ENCODE peak calls at places on chromosomes 11 and 22, in seven cellular contexts. One of them, this sample, is unnamed.

GRCh38 chr22:29443452-29443851 is 5.1 kb downstream of the RFPL1 start:
- DNase-seq in neuronal stem cell: no peak
- DNase-seq in fibroblast of mammary gland: no peak
- DNase-seq in endothelial cell: no peak
- DNase-seq in NCI-H1436: no peak
- DNase-seq in AG09319: no peak
- DNase-seq in occipital lobe: no peak
- DNase-seq in this sample: no peak

GRCh38 chr22:18060646-18061620 is 16.9 kb upstream of the PEX26 start:
- DNase-seq in NCI-H1436: no peak
- DNase-seq in neuronal stem cell: no peak
- DNase-seq in occipital lobe: no peak
- DNase-seq in AG09319: no peak
- DNase-seq in fibroblast of mammary gland: peak; percentile 62
- DNase-seq in endothelial cell: no peak
- DNase-seq in this sample: peak; percentile 65

GRCh38 chr11:111612211-111612610 is 10.0 kb downstream of the SIK2 start:
- DNase-seq in endothelial cell: no peak
- DNase-seq in fibroblast of mammary gland: no peak
- DNase-seq in neuronal stem cell: no peak
- DNase-seq in AG09319: no peak
- DNase-seq in occipital lobe: no peak
- DNase-seq in NCI-H1436: no peak
- DNase-seq in this sample: peak; percentile 52

GRCh38 chr11:68652683-68653156 is 31.6 kb upstream of the GAL start:
- DNase-seq in neuronal stem cell: no peak
- DNase-seq in occipital lobe: no peak
- DNase-seq in NCI-H1436: no peak
- DNase-seq in fibroblast of mammary gland: no peak
- DNase-seq in AG09319: no peak
- DNase-seq in endothelial cell: no peak
- DNase-seq in this sample: no peak

GRCh38 chr11:45028921-45029680 is 78.4 kb upstream of the TP53I11 start:
- DNase-seq in neuronal stem cell: no peak
- DNase-seq in AG09319: no peak
- DNase-seq in NCI-H1436: peak; percentile 93
- DNase-seq in occipital lobe: no peak
- DNase-seq in fibroblast of mammary gland: no peak
- DNase-seq in endothelial cell: no peak
- DNase-seq in this sample: no peak

GRCh38 chr11:83836883-83837654 is 550.9 kb upstream of the CCDC90B start:
- DNase-seq in AG09319: no peak
- DNase-seq in occipital lobe: peak; percentile 36
- DNase-seq in neuronal stem cell: peak; percentile 51
- DNase-seq in NCI-H1436: peak; percentile 64
- DNase-seq in fibroblast of mammary gland: peak; percentile 54
- DNase-seq in endothelial cell: peak; percentile 47
- DNase-seq in this sample: peak; percentile 10

GRCh38 chr11:128726464-128727139 is 32.7 kb downstream of the FLI1 start:
- DNase-seq in fibroblast of mammary gland: no peak
- DNase-seq in neuronal stem cell: no peak
- DNase-seq in occipital lobe: no peak
- DNase-seq in NCI-H1436: no peak
- DNase-seq in endothelial cell: no peak
- DNase-seq in AG09319: no peak
- DNase-seq in this sample: no peak

GRCh38 chr11:81888391-81888790 is 845.3 kb downstream of the FAM181B start:
- DNase-seq in neuronal stem cell: no peak
- DNase-seq in AG09319: no peak
- DNase-seq in NCI-H1436: no peak
- DNase-seq in endothelial cell: no peak
- DNase-seq in occipital lobe: no peak
- DNase-seq in fibroblast of mammary gland: peak; percentile 30
- DNase-seq in this sample: no peak

GRCh38 chr11:19199766-19200165 is 2.0 kb downstream of the CSRP3 start:
- DNase-seq in neuronal stem cell: no peak
- DNase-seq in endothelial cell: no peak
- DNase-seq in NCI-H1436: no peak
- DNase-seq in occipital lobe: no peak
- DNase-seq in AG09319: no peak
- DNase-seq in fibroblast of mammary gland: no peak
- DNase-seq in this sample: no peak

GRCh38 chr22:26215766-26216165 is 46.5 kb downstream of the SEZ6L start:
- DNase-seq in endothelial cell: no peak
- DNase-seq in fibroblast of mammary gland: no peak
- DNase-seq in AG09319: no peak
- DNase-seq in occipital lobe: no peak
- DNase-seq in neuronal stem cell: no peak
- DNase-seq in NCI-H1436: no peak
- DNase-seq in this sample: no peak

GRCh38 chr11:7165911-7166310 is 77.1 kb downstream of the RBMXL2 start:
- DNase-seq in occipital lobe: no peak
- DNase-seq in AG09319: no peak
- DNase-seq in endothelial cell: no peak
- DNase-seq in fibroblast of mammary gland: no peak
- DNase-seq in neuronal stem cell: no peak
- DNase-seq in NCI-H1436: no peak
- DNase-seq in this sample: no peak

GRCh38 chr22:28921585-28921879 is 38.2 kb downstream of the ZNRF3 start:
- DNase-seq in endothelial cell: no peak
- DNase-seq in fibroblast of mammary gland: no peak
- DNase-seq in NCI-H1436: no peak
- DNase-seq in neuronal stem cell: no peak
- DNase-seq in AG09319: no peak
- DNase-seq in occipital lobe: no peak
- DNase-seq in this sample: no peak

GRCh38 chr22:29314537-29315285 is 786 bp downstream of the RASL10A start:
- DNase-seq in occipital lobe: no peak
- DNase-seq in NCI-H1436: no peak
- DNase-seq in fibroblast of mammary gland: no peak
- DNase-seq in neuronal stem cell: no peak
- DNase-seq in AG09319: no peak
- DNase-seq in endothelial cell: no peak
- DNase-seq in this sample: no peak

This sample was measured in HCEC 1CT.